ENCODE peak calls at places on chromosomes 1 and 21, in four cellular contexts. K is H1, H is H9, M is mesendoderm. Y is an unnamed sample.

GRCh38 chr1:218575079-218575478 is 229.9 kb downstream of the TGFB2 start:
- DNase-seq in K (no peak), H (no peak), M (no peak), Y (no peak)

GRCh38 chr1:78370356-78370755 is 120.4 kb upstream of the PTGFR start:
- DNase-seq in K (no peak), H (no peak), M (no peak), Y (peak)

GRCh38 chr1:180192172-180192571 is 37.5 kb downstream of the QSOX1 start:
- DNase-seq in K (no peak), H (no peak), M (no peak), Y (no peak)

GRCh38 chr1:62064831-62065230 is 129.8 kb upstream of the L1TD1 start:
- DNase-seq in K (no peak), H (no peak), M (peak), Y (no peak)

GRCh38 chr1:63362073-63362472 is 5.4 kb upstream of the ALG6 start:
- DNase-seq in K (no peak), H (no peak), M (no peak), Y (no peak)

GRCh38 chr1:185636848-185637247 is 97.3 kb upstream of the HMCN1 start:
- DNase-seq in K (no peak), H (no peak), M (no peak), Y (no peak)

GRCh38 chr1:224565186-224565585 is 50.9 kb upstream of the CNIH3 start:
- DNase-seq in K (no peak), H (no peak), M (no peak), Y (peak)

GRCh38 chr1:152940614-152941013 is 6.4 kb upstream of the SPRR5 start:
- DNase-seq in K (no peak), H (no peak), M (no peak), Y (no peak)

GRCh38 chr1:18965206-18966173 is 9.0 kb upstream of the IFFO2 start:
- DNase-seq in K (no peak), H (peak), M (peak), Y (peak)

GRCh38 chr1:229229721-229230135 is 41.2 kb upstream of the RAB4A start:
- DNase-seq in K (peak), H (no peak), M (no peak), Y (no peak)

GRCh38 chr1:86155061-86155806 is 1.3 kb downstream of the COL24A1 start:
- DNase-seq in K (peak), H (peak), M (peak), Y (no peak)

GRCh38 chr1:62175568-62176179 is 19.0 kb upstream of the L1TD1 start:
- DNase-seq in K (peak), H (peak), M (peak), Y (peak)

GRCh38 chr1:223835754-223836153 is 10.0 kb downstream of the TP53BP2 start:
- DNase-seq in K (no peak), H (no peak), M (no peak), Y (no peak)

GRCh38 chr1:94286864-94287437 is 49.6 kb upstream of the ARHGAP29 start:
- DNase-seq in K (no peak), H (no peak), M (no peak), Y (no peak)

GRCh38 chr21:37207441-37208009 is 59.6 kb downstream of the VPS26C start:
- DNase-seq in K (no peak), H (no peak), M (no peak), Y (no peak)

GRCh38 chr1:33560680-33561079 is 88.2 kb downstream of the ZSCAN20 start:
- DNase-seq in K (no peak), H (no peak), M (peak), Y (peak)

GRCh38 chr1:68270993-68271392 is 38.7 kb upstream of the WLS start:
- DNase-seq in K (no peak), H (no peak), M (no peak), Y (peak)

GRCh38 chr1:151887028-151887427 is 22.3 kb downstream of the THEM4 start:
- DNase-seq in K (no peak), H (no peak), M (no peak), Y (peak)

GRCh38 chr1:18262726-18263125 is 155.1 kb downstream of the IGSF21 start:
- DNase-seq in K (no peak), H (no peak), M (no peak), Y (no peak)

GRCh38 chr1:154320882-154321608 is at the start of gene AQP10:
- DNase-seq in K (no peak), H (no peak), M (no peak), Y (peak)

GRCh38 chr1:35433714-35434113 is 123.5 kb downstream of the KIAA0319L start:
- DNase-seq in K (no peak), H (no peak), M (no peak), Y (no peak)

GRCh38 chr1:182453619-182454018 is 3.7 kb downstream of the RGSL1 start:
- DNase-seq in K (no peak), H (no peak), M (no peak), Y (no peak)

GRCh38 chr1:181057079-181057478 is 23.3 kb downstream of the MR1 start:
- DNase-seq in K (no peak), H (no peak), M (no peak), Y (no peak)

GRCh38 chr1:182264187-182264586 is 127.4 kb downstream of the GLUL start:
- DNase-seq in K (no peak), H (no peak), M (no peak), Y (no peak)

GRCh38 chr21:45991606-45992301 is 10.2 kb downstream of the COL6A1 start:
- DNase-seq in K (no peak), H (no peak), M (no peak), Y (no peak)

GRCh38 chr1:183195146-183195571 is 9.1 kb downstream of the LAMC2 start:
- DNase-seq in K (no peak), H (no peak), M (peak), Y (peak)

DNA sequence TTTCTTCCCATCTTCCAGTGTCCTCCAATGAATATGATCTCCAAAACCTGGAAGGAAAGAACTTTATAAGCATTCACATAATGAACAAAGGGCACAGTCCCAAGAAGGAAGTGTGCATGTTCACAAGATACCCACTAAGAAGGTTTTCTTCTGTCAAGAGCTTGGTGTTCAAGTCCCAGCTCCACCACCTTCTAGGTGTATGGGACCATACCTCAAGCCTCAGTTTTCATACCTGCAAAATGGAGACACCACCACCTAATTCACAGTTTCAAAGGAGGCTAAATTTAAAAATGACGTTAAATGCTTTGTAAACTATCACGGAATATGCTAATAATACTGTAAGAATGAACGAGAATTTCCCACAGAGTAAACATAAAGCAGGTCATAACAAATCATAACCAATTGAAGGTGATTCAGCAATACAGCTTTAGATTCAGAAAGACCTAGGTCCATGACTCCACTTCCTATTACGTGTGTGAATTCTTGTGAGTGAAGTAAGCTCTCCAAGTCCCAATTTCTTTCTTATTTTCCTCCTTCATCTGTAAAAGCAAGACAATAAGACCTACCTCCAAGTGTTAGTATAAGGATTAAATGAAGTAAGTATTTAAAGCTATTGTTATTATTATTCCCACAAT is 8.1 kb upstream of the KTI12 start:
- DNase-seq in K (no peak), H (no peak), M (no peak), Y (peak)
- H2BK5ac ChIP-seq in K (no peak), H (no peak), M (no peak), Y (no peak)

GRCh38 chr1:230913496-230913895 is 45.2 kb upstream of the C1orf198 start:
- DNase-seq in K (no peak), H (no peak), M (no peak), Y (peak)
- H3K56ac ChIP-seq in K (no peak), H (no peak), M (no peak), Y (no peak)

DNA sequence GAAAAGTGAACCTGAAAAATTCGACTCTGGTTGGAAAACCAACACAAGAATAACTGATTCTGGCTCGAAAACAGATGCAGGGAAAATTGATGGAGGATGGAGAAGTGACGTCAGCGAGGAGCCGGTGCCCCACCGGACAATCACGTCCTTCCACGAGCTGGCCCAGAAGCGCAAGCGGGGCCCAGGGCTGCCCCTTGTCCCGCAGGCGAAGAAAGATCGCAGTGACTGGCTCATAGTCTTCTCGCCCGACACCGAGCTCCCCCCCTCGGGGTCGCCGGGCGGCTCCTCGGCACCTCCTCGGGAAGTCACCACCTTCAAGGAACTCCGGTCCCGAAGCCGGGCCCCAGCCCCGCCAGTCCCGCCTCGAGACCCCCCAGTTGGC is 1.9 kb downstream of the RUSC1 start:
- DNase-seq in K (peak), H (no peak), M (no peak), Y (peak)
- H3K9ac ChIP-seq in K (no peak), H (peak), M (peak), Y (peak)

DNA sequence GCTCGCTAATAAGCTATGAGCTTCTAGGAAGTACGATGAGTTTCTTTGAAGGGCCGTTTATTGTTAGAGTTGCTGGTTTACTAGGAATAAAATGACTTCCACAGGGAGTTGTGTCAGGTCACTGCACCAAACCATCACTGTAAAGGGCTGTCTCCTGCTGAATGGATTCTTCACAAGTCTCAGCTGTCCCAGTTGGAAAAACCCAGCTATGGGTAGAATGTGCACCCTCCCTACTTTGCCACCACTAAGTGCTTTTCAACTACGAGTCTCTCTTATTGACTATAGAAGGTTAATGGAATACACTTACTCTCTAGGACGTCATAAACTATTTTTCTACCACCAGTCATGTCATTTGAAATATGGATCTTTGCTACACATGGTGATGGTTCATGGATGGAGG is 94.8 kb upstream of the BMP8A start:
- DNase-seq in K (no peak), H (no peak), M (no peak), Y (no peak)
- H2BK5ac ChIP-seq in K (no peak), H (no peak), M (peak), Y (peak)